ENCODE peak calls at places on chromosome 10, in five cellular contexts. X, O, L, J and S are unnamed samples.

GRCh38 chr10:103833731-103834365 is 21.5 kb downstream of the SH3PXD2A start:
- DNase-seq in X (no peak), O (peak; percentile 37), J (no peak), L (peak; percentile 83), S (peak; percentile 78)

GRCh38 chr10:59244871-59245270 is 68.4 kb downstream of the PHYHIPL start:
- DNase-seq in X (no peak), J (no peak), O (no peak), L (no peak), S (no peak)

GRCh38 chr10:113058175-113058961 is 108.3 kb downstream of the TCF7L2 start:
- DNase-seq in L (no peak), O (peak; percentile 57), J (no peak), X (no peak), S (peak; percentile 85)

GRCh38 chr10:124092270-124093075 is 925 bp downstream of the CHST15 start:
- DNase-seq in O (peak; percentile 41), L (no peak), X (peak; percentile 77), J (peak; percentile 78), S (no peak)

GRCh38 chr10:23540401-23540800 is 101.5 kb downstream of the OTUD1 start:
- DNase-seq in O (no peak), J (no peak), X (no peak), L (peak; percentile 88), S (no peak)

GRCh38 chr10:31698169-31698890 is 230.3 kb downstream of the ARHGAP12 start:
- DNase-seq in L (peak; percentile 24), X (peak; percentile 94), J (no peak), O (peak; percentile 79), S (peak; percentile 96)

GRCh38 chr10:76382381-76382851 is 951.0 kb downstream of the LRMDA start:
- DNase-seq in O (peak; percentile 69), L (peak; percentile 79), X (no peak), J (no peak), S (peak; percentile 84)

GRCh38 chr10:34960983-34961382 is 129.2 kb downstream of the CUL2 start:
- DNase-seq in O (peak; percentile 38), X (no peak), L (no peak), J (no peak), S (peak; percentile 50)

GRCh38 chr10:57694956-57695605 is 572.6 kb downstream of the IPMK start:
- DNase-seq in L (no peak), O (peak; percentile 50), J (no peak), X (no peak), S (peak; percentile 40)

GRCh38 chr10:3077506-3077905 is 10.2 kb downstream of the PFKP start:
- DNase-seq in J (no peak), L (no peak), X (no peak), O (no peak), S (no peak)

GRCh38 chr10:3082290-3082689 is 14.9 kb downstream of the PFKP start:
- DNase-seq in J (no peak), O (no peak), L (no peak), X (peak; percentile 52), S (no peak)

GRCh38 chr10:3081383-3081981 is 14.1 kb downstream of the PFKP start:
- DNase-seq in O (no peak), X (no peak), L (no peak), J (no peak), S (no peak)

GRCh38 chr10:3077940-3078630 is 10.7 kb downstream of the PFKP start:
- DNase-seq in J (no peak), X (no peak), L (no peak), O (peak; percentile 75), S (no peak)

DNA sequence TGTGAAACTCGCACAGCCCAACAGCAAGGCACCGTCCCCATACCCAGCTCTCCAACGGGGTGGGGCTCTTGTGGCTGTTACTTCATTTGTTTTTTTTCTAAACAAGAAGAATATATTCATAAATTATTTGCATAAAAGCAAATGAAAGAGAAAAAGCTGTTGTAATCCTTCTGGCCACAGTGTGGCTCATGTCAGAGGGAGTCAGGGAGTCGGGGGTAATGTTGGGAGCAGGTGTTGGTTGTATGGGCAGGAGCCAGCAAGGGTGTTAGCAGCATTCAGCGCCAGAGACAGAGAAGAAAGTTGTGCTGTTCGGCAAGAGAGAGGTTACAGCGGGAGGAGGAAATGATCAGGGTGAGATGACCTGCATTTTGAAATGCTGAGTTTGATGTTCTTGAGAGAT is 13.3 kb downstream of the PFKP start:
- DNase-seq in X (no peak), J (no peak), L (no peak), O (no peak), S (no peak)
- TF ChIP-seq CTCF in X (no peak), J (no peak), L (no peak), O (no peak), S (no peak)

GRCh38 chr10:74913321-74913980 is 87.1 kb downstream of the KAT6B start:
- DNase-seq in J (no peak), L (no peak), O (no peak), X (no peak), S (no peak)

GRCh38 chr10:74919671-74920070 is 93.3 kb downstream of the KAT6B start:
- DNase-seq in O (no peak), L (no peak), X (no peak), J (no peak), S (no peak)

GRCh38 chr10:74912674-74913073 is 86.3 kb downstream of the KAT6B start:
- DNase-seq in X (no peak), O (no peak), J (no peak), L (no peak), S (no peak)

GRCh38 chr10:74917481-74918077 is 91.2 kb downstream of the KAT6B start:
- DNase-seq in O (peak; percentile 63), J (no peak), L (no peak), X (no peak), S (peak; percentile 76)

GRCh38 chr10:74916283-74916682 is 89.9 kb downstream of the KAT6B start:
- DNase-seq in J (no peak), X (no peak), L (no peak), O (no peak), S (no peak)
- H3K4me3 ChIP-seq in J (no peak overlapping the region), X (no peak overlapping the region), L (no peak overlapping the region), O (no peak overlapping the region), S (no peak overlapping the region)

GRCh38 chr10:102064868-102065560 is at the start of gene HPS6:
- DNase-seq in X (peak; percentile 94), L (peak; percentile 98), J (peak; percentile 95), O (peak; percentile 90), S (peak; percentile 82)
- TF ChIP-seq CTCF in X (peak; percentile 33), L (peak; percentile 35), J (no peak), O (no peak), S (no peak)

DNA sequence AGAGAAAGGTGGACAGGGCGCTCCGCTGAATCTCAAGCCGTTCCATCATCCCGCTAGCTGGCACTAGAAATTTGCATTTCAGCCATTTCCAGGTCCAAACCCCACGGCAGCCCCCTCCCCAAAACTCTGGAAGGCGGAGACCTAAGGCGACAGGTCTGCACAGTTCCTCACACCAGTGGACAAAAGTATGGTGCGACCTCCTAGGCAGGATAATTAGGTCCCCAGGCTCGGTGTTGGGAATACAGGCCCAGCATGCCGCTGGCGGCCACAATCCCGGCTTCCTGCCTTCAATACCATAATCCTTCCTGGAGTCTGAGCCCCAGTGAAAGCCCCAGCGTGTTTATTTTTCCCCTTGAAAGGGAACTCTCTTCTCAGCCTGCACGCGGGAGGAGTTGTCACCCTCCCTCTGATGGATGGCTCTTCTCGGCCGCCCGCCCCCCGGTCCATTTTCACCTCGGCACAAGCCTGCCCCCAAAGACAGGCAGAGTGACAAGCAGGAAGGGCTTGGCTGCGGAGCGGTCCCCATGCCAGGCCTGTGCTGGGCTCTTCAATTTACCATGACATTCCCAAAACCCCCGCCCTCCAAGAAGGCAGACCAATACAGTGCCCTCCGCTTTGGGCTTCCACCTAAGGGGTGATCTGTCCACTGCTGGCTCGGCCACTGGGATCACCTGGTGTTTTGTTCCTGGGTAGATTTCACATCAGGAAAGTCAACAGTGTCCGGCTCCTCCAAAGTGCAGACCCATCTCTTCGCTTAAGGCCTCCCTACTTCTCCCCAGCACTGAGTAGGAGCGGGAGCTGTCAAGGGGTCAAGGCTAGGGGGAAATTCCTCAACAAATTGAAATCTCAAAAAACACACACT is 2.2 kb downstream of the FGFR2 start:
- DNase-seq in J (no peak), O (no peak), L (no peak), X (no peak), S (no peak)
- H3K4me3 ChIP-seq in J (peak overlapping the region; percentile 83), O (peak overlapping the region; percentile 26), L (no peak overlapping the region), X (peak overlapping the region; percentile 69), S (no peak overlapping the region)

GRCh38 chr10:21493841-21494220 is 31.7 kb downstream of the SKIDA1 start:
- DNase-seq in O (no peak), X (no peak), L (peak; percentile 48), J (no peak), S (no peak)

GRCh38 chr10:21496285-21497176 is 29.0 kb downstream of the SKIDA1 start:
- DNase-seq in L (peak; percentile 71), O (peak; percentile 37), J (peak; percentile 74), X (peak; percentile 71), S (peak; percentile 34)

GRCh38 chr10:21494221-21495001 is 31.1 kb downstream of the SKIDA1 start:
- DNase-seq in L (peak; percentile 61), O (peak; percentile 68), X (no peak), J (peak; percentile 76), S (no peak)

GRCh38 chr10:21495686-21496284 is 29.7 kb downstream of the SKIDA1 start:
- DNase-seq in L (peak; percentile 93), X (peak; percentile 91), J (peak; percentile 85), O (peak; percentile 88), S (peak; percentile 76)

GRCh38 chr10:21495002-21495685 is 30.3 kb downstream of the SKIDA1 start:
- DNase-seq in L (no peak), J (no peak), X (no peak), O (peak; percentile 37), S (peak; percentile 25)
- TF ChIP-seq CTCF in L (no peak), J (no peak), X (no peak), O (no peak), S (no peak)

GRCh38 chr10:48811917-48812316 is 127.2 kb downstream of the WDFY4 start:
- DNase-seq in L (no peak), O (no peak), J (peak; percentile 43), X (no peak), S (no peak)

GRCh38 chr10:48807786-48808185 is 123.1 kb downstream of the WDFY4 start:
- DNase-seq in X (no peak), J (no peak), O (no peak), L (no peak), S (no peak)

GRCh38 chr10:48806282-48806681 is 121.6 kb downstream of the WDFY4 start:
- DNase-seq in O (no peak), X (no peak), L (no peak), J (no peak), S (no peak)

GRCh38 chr10:48811461-48811860 is 126.8 kb downstream of the WDFY4 start:
- DNase-seq in L (no peak), O (no peak), J (no peak), X (no peak), S (no peak)

GRCh38 chr10:48809261-48809660 is 124.6 kb downstream of the WDFY4 start:
- DNase-seq in O (no peak), L (no peak), J (no peak), X (no peak), S (no peak)
- H3K4me3 ChIP-seq in O (no peak overlapping the region), L (no peak overlapping the region), J (no peak overlapping the region), X (no peak overlapping the region), S (no peak overlapping the region)